ENCODE peak calls at places on chromosome 13, in six cellular contexts. C, F, U, P, E and T are unnamed samples.

GRCh38 chr13:30607908-30608307 is 9.8 kb upstream of the USPL1 start:
- DNase-seq in C (peak), F (no peak), U (no peak), P (no peak), E (no peak), T (no peak)

GRCh38 chr13:26971990-26972888 is 199.4 kb downstream of the USP12 start:
- DNase-seq in C (peak), F (no peak), U (no peak), P (peak), E (peak), T (peak)

GRCh38 chr13:99525967-99526366 is 24.7 kb downstream of the TM9SF2 start:
- DNase-seq in C (no peak), F (no peak), U (no peak), P (no peak), E (no peak), T (no peak)

GRCh38 chr13:31204592-31204991 is 4.8 kb downstream of the B3GLCT start:
- DNase-seq in C (no peak), F (no peak), U (no peak), P (peak), E (no peak), T (no peak)

GRCh38 chr13:40026174-40026585 is 370.7 kb downstream of the COG6 start:
- DNase-seq in C (no peak), F (no peak), U (no peak), P (peak), E (peak), T (no peak)

GRCh38 chr13:99278199-99278598 is 20.0 kb upstream of the GPR18 start:
- DNase-seq in C (no peak), F (no peak), U (no peak), P (no peak), E (no peak), T (no peak)

GRCh38 chr13:37070145-37070695 is 10.7 kb upstream of the SUPT20H start:
- DNase-seq in C (no peak), F (no peak), U (no peak), P (no peak), E (no peak), T (no peak)

GRCh38 chr13:21402586-21403307 is 56.4 kb downstream of the ZDHHC20 start:
- DNase-seq in C (no peak), F (no peak), U (no peak), P (peak), E (no peak), T (no peak)

GRCh38 chr13:106049171-106049570 is 486.3 kb downstream of the EFNB2 start:
- DNase-seq in C (no peak), F (no peak), U (no peak), P (no peak), E (no peak), T (no peak)

GRCh38 chr13:51058461-51059167 is 52.5 kb downstream of the C13orf42 start:
- DNase-seq in C (no peak), F (no peak), U (no peak), P (no peak), E (no peak), T (peak)

GRCh38 chr13:114234266-114234644 is 442 bp upstream of the CDC16 start:
- DNase-seq in C (no peak), F (no peak), U (no peak), P (no peak), E (no peak), T (no peak)

GRCh38 chr13:71968025-71968424 is 101.0 kb upstream of the DACH1 start:
- DNase-seq in C (no peak), F (no peak), U (no peak), P (no peak), E (no peak), T (no peak)

GRCh38 chr13:64052526-64052925 is 2636.9 kb upstream of the PCDH20 start:
- DNase-seq in C (no peak), F (no peak), U (no peak), P (no peak), E (no peak), T (no peak)

GRCh38 chr13:31436478-31436877 is 236.7 kb downstream of the B3GLCT start:
- DNase-seq in C (no peak), F (no peak), U (no peak), P (no peak), E (no peak), T (no peak)

GRCh38 chr13:111316161-111316730 is 4.2 kb upstream of the TEX29 start:
- DNase-seq in C (no peak), F (no peak), U (no peak), P (no peak), E (no peak), T (no peak)

GRCh38 chr13:94063096-94063495 is 416.4 kb downstream of the DCT start:
- DNase-seq in C (no peak), F (no peak), U (no peak), P (peak), E (no peak), T (no peak)

GRCh38 chr13:44040070-44040753 is 160.5 kb downstream of the LACC1 start:
- DNase-seq in C (no peak), F (no peak), U (no peak), P (peak), E (no peak), T (no peak)

GRCh38 chr13:61286148-61286745 is 129.4 kb downstream of the PCDH20 start:
- DNase-seq in C (no peak), F (no peak), U (no peak), P (no peak), E (no peak), T (no peak)

GRCh38 chr13:113936566-113936965 is 37.3 kb downstream of the C13orf46 start:
- DNase-seq in C (no peak), F (no peak), U (no peak), P (no peak), E (no peak), T (no peak)

GRCh38 chr13:33090755-33091454 is 74.7 kb downstream of the KL start:
- DNase-seq in C (no peak), F (no peak), U (no peak), P (no peak), E (no peak), T (no peak)

GRCh38 chr13:78524936-78525335 is 78.4 kb downstream of the POU4F1 start:
- DNase-seq in C (no peak), F (no peak), U (no peak), P (no peak), E (no peak), T (no peak)

GRCh38 chr13:27635256-27635655 is 13.6 kb downstream of the POLR1D start:
- DNase-seq in C (no peak), F (no peak), U (no peak), P (no peak), E (no peak), T (no peak)

GRCh38 chr13:103236213-103236612 is 170.0 kb upstream of the SLC10A2 start:
- DNase-seq in C (no peak), F (no peak), U (no peak), P (peak), E (no peak), T (no peak)

GRCh38 chr13:112072531-112073244 is 5.7 kb downstream of the SOX1 start:
- DNase-seq in C (no peak), F (no peak), U (no peak), P (no peak), E (no peak), T (peak)

GRCh38 chr13:110330491-110331001 is 23.5 kb downstream of the COL4A2 start:
- DNase-seq in C (no peak), F (no peak), U (no peak), P (peak), E (no peak), T (no peak)

GRCh38 chr13:80040219-80040976 is 300.5 kb downstream of the SPRY2 start:
- DNase-seq in C (no peak), F (no peak), U (no peak), P (peak), E (no peak), T (no peak)

GRCh38 chr13:80235559-80236296 is 105.2 kb downstream of the SPRY2 start:
- DNase-seq in C (no peak), F (no peak), U (no peak), P (no peak), E (no peak), T (no peak)

GRCh38 chr13:41837668-41838067 is 123.2 kb downstream of the VWA8 start:
- DNase-seq in C (no peak), F (no peak), U (no peak), P (no peak), E (no peak), T (no peak)

GRCh38 chr13:95154441-95154886 is 146.8 kb downstream of the ABCC4 start:
- DNase-seq in C (no peak), F (no peak), U (no peak), P (peak), E (no peak), T (peak)